ENCODE peak calls at places on chromosomes 1 and 21, in ten cellular contexts. One of them, this sample, is unnamed.
A peak's percentile ranks its signal among the peaks of the same experiment; 100 is the strongest.

GRCh38 chr1:56526571-56527174 is 52.7 kb downstream of the PLPP3 start:
- DNase-seq in MM.1S: peak; percentile 79
- DNase-seq in GM23248: peak; percentile 19
- DNase-seq in fibroblast of lung: no peak
- DNase-seq in pancreas: no peak
- DNase-seq in suprapubic skin: no peak
- DNase-seq in CD8-positive, alpha-beta memory T cell: no peak
- DNase-seq in hepatocyte: no peak
- DNase-seq in IMR-90: peak; percentile 32
- DNase-seq in right lobe of liver: no peak
- DNase-seq in this sample: no peak

GRCh38 chr1:63635681-63636080 is 42.5 kb downstream of the PGM1 start:
- DNase-seq in GM23248: peak; percentile 22
- DNase-seq in right lobe of liver: no peak
- DNase-seq in MM.1S: no peak
- DNase-seq in pancreas: no peak
- DNase-seq in IMR-90: peak; percentile 47
- DNase-seq in CD8-positive, alpha-beta memory T cell: no peak
- DNase-seq in suprapubic skin: no peak
- DNase-seq in hepatocyte: no peak
- DNase-seq in fibroblast of lung: peak; percentile 68
- DNase-seq in this sample: no peak

GRCh38 chr1:210448293-210448892 is 119.7 kb downstream of the HHAT start:
- DNase-seq in MM.1S: peak; percentile 50
- DNase-seq in suprapubic skin: no peak
- DNase-seq in CD8-positive, alpha-beta memory T cell: peak; percentile 4
- DNase-seq in pancreas: no peak
- DNase-seq in IMR-90: peak; percentile 69
- DNase-seq in hepatocyte: peak; percentile 62
- DNase-seq in right lobe of liver: no peak
- DNase-seq in GM23248: peak; percentile 67
- DNase-seq in fibroblast of lung: peak; percentile 72
- DNase-seq in this sample: peak; percentile 18

GRCh38 chr1:50976111-50976889 is 6.3 kb downstream of the CDKN2C start:
- DNase-seq in IMR-90: no peak
- DNase-seq in fibroblast of lung: peak; percentile 7
- DNase-seq in hepatocyte: no peak
- DNase-seq in CD8-positive, alpha-beta memory T cell: no peak
- DNase-seq in right lobe of liver: no peak
- DNase-seq in pancreas: no peak
- DNase-seq in GM23248: no peak
- DNase-seq in suprapubic skin: no peak
- DNase-seq in MM.1S: no peak
- DNase-seq in this sample: no peak

GRCh38 chr1:104322131-104322530 is 572.4 kb downstream of the AMY1C start:
- DNase-seq in CD8-positive, alpha-beta memory T cell: no peak
- DNase-seq in right lobe of liver: no peak
- DNase-seq in suprapubic skin: no peak
- DNase-seq in GM23248: no peak
- DNase-seq in hepatocyte: no peak
- DNase-seq in IMR-90: no peak
- DNase-seq in fibroblast of lung: no peak
- DNase-seq in MM.1S: no peak
- DNase-seq in pancreas: no peak
- DNase-seq in this sample: no peak

GRCh38 chr1:10696977-10697376 is 99.5 kb downstream of the CASZ1 start:
- DNase-seq in suprapubic skin: no peak
- DNase-seq in hepatocyte: no peak
- DNase-seq in MM.1S: no peak
- DNase-seq in CD8-positive, alpha-beta memory T cell: no peak
- DNase-seq in right lobe of liver: no peak
- DNase-seq in IMR-90: peak; percentile 23
- DNase-seq in pancreas: no peak
- DNase-seq in fibroblast of lung: peak; percentile 9
- DNase-seq in GM23248: peak; percentile 24
- DNase-seq in this sample: no peak

GRCh38 chr1:156676820-156677615 is at the start of gene NES:
- DNase-seq in GM23248: peak; percentile 67
- DNase-seq in MM.1S: no peak
- DNase-seq in hepatocyte: peak; percentile 68
- DNase-seq in CD8-positive, alpha-beta memory T cell: no peak
- DNase-seq in right lobe of liver: no peak
- DNase-seq in IMR-90: peak; percentile 56
- DNase-seq in fibroblast of lung: peak; percentile 58
- DNase-seq in suprapubic skin: no peak
- DNase-seq in pancreas: no peak
- DNase-seq in this sample: no peak

GRCh38 chr1:36966242-36966641 is 68.1 kb downstream of the GRIK3 start:
- DNase-seq in hepatocyte: peak; percentile 48
- DNase-seq in CD8-positive, alpha-beta memory T cell: no peak
- DNase-seq in pancreas: no peak
- DNase-seq in GM23248: peak; percentile 34
- DNase-seq in MM.1S: no peak
- DNase-seq in right lobe of liver: no peak
- DNase-seq in IMR-90: peak; percentile 1
- DNase-seq in suprapubic skin: no peak
- DNase-seq in fibroblast of lung: peak; percentile 2
- DNase-seq in this sample: no peak

GRCh38 chr1:162010175-162010506 is 13.5 kb downstream of the OLFML2B start:
- DNase-seq in IMR-90: no peak
- DNase-seq in GM23248: no peak
- DNase-seq in hepatocyte: no peak
- DNase-seq in MM.1S: no peak
- DNase-seq in fibroblast of lung: no peak
- DNase-seq in suprapubic skin: no peak
- DNase-seq in pancreas: peak; percentile 22
- DNase-seq in right lobe of liver: no peak
- DNase-seq in CD8-positive, alpha-beta memory T cell: no peak
- DNase-seq in this sample: no peak

GRCh38 chr1:47881505-47882442 is 115.4 kb downstream of the TRABD2B start:
- DNase-seq in suprapubic skin: no peak
- DNase-seq in hepatocyte: peak; percentile 61
- DNase-seq in MM.1S: no peak
- DNase-seq in IMR-90: peak; percentile 33
- DNase-seq in GM23248: peak; percentile 75
- DNase-seq in CD8-positive, alpha-beta memory T cell: no peak
- DNase-seq in pancreas: peak; percentile 41
- DNase-seq in right lobe of liver: no peak
- DNase-seq in fibroblast of lung: peak; percentile 46
- DNase-seq in this sample: no peak

GRCh38 chr1:57357462-57357861 is 66.4 kb downstream of the DAB1 start:
- DNase-seq in pancreas: no peak
- DNase-seq in fibroblast of lung: no peak
- DNase-seq in right lobe of liver: no peak
- DNase-seq in hepatocyte: no peak
- DNase-seq in MM.1S: no peak
- DNase-seq in CD8-positive, alpha-beta memory T cell: no peak
- DNase-seq in IMR-90: no peak
- DNase-seq in suprapubic skin: no peak
- DNase-seq in GM23248: no peak
- DNase-seq in this sample: no peak

GRCh38 chr21:35810431-35810970 is 249.8 kb downstream of the SETD4 start:
- DNase-seq in IMR-90: no peak
- DNase-seq in pancreas: no peak
- DNase-seq in right lobe of liver: no peak
- DNase-seq in CD8-positive, alpha-beta memory T cell: no peak
- DNase-seq in suprapubic skin: no peak
- DNase-seq in fibroblast of lung: no peak
- DNase-seq in MM.1S: no peak
- DNase-seq in GM23248: no peak
- DNase-seq in hepatocyte: no peak
- DNase-seq in this sample: no peak

GRCh38 chr1:28449904-28450303 is 55.9 kb upstream of the RCC1 start:
- DNase-seq in GM23248: peak; percentile 63
- DNase-seq in pancreas: no peak
- DNase-seq in IMR-90: no peak
- DNase-seq in hepatocyte: no peak
- DNase-seq in MM.1S: peak; percentile 46
- DNase-seq in suprapubic skin: no peak
- DNase-seq in fibroblast of lung: no peak
- DNase-seq in CD8-positive, alpha-beta memory T cell: no peak
- DNase-seq in right lobe of liver: no peak
- DNase-seq in this sample: peak; percentile 8

GRCh38 chr21:42471716-42472330 is 24.2 kb downstream of the RSPH1 start:
- DNase-seq in pancreas: no peak
- DNase-seq in suprapubic skin: peak; percentile 68
- DNase-seq in fibroblast of lung: no peak
- DNase-seq in right lobe of liver: peak; percentile 31
- DNase-seq in CD8-positive, alpha-beta memory T cell: no peak
- DNase-seq in IMR-90: no peak
- DNase-seq in GM23248: no peak
- DNase-seq in hepatocyte: no peak
- DNase-seq in MM.1S: no peak
- DNase-seq in this sample: no peak

GRCh38 chr1:205495237-205495823 is 9.1 kb upstream of the CDK18 start:
- DNase-seq in MM.1S: no peak
- DNase-seq in right lobe of liver: no peak
- DNase-seq in hepatocyte: no peak
- DNase-seq in fibroblast of lung: no peak
- DNase-seq in suprapubic skin: no peak
- DNase-seq in GM23248: no peak
- DNase-seq in CD8-positive, alpha-beta memory T cell: no peak
- DNase-seq in IMR-90: no peak
- DNase-seq in pancreas: no peak
- DNase-seq in this sample: no peak

GRCh38 chr1:31587720-31588423 is 11.6 kb downstream of the TINAGL1 start:
- DNase-seq in hepatocyte: peak; percentile 76
- DNase-seq in fibroblast of lung: peak; percentile 31
- DNase-seq in pancreas: peak; percentile 62
- DNase-seq in right lobe of liver: peak; percentile 68
- DNase-seq in MM.1S: peak; percentile 61
- DNase-seq in GM23248: peak; percentile 65
- DNase-seq in IMR-90: no peak
- DNase-seq in CD8-positive, alpha-beta memory T cell: no peak
- DNase-seq in suprapubic skin: no peak
- DNase-seq in this sample: peak; percentile 12
- H3K27ac ChIP-seq in hepatocyte: peak overlapping the region; percentile 72
- H3K27ac ChIP-seq in fibroblast of lung: no peak overlapping the region
- H3K27ac ChIP-seq in pancreas: peak overlapping the region; percentile 76
- H3K27ac ChIP-seq in right lobe of liver: no peak overlapping the region
- H3K27ac ChIP-seq in MM.1S: no peak overlapping the region
- H3K27ac ChIP-seq in GM23248: no peak overlapping the region
- H3K27ac ChIP-seq in IMR-90: no peak overlapping the region
- H3K27ac ChIP-seq in CD8-positive, alpha-beta memory T cell: no peak overlapping the region
- H3K27ac ChIP-seq in suprapubic skin: peak overlapping the region; percentile 73
- H3K27ac ChIP-seq in this sample: no peak overlapping the region

DNA sequence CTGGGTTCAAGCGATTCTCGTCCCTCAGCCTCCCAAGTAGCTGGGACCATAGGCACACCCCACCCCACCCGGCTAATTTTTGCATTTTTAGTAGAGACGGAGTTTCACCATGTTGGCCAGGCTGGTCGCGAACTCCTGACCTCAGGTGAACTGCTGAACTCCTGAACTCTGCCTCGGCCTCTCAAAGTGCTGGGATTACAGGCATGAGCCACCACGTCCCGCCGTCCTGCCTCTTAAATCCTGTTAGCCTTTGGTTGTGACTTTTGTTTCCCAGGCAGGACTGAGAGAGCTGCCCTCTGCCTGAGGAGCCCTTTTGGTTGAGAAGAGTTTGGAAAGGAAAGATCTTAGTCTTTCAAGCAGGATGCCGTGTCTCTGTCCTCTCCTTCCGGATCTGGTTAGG is 59.3 kb upstream of the C1orf174 start:
- DNase-seq in CD8-positive, alpha-beta memory T cell: no peak
- DNase-seq in hepatocyte: no peak
- DNase-seq in pancreas: no peak
- DNase-seq in fibroblast of lung: no peak
- DNase-seq in GM23248: no peak
- DNase-seq in right lobe of liver: no peak
- DNase-seq in MM.1S: no peak
- DNase-seq in suprapubic skin: no peak
- DNase-seq in IMR-90: no peak
- DNase-seq in this sample: no peak
- H3K9me3 ChIP-seq in CD8-positive, alpha-beta memory T cell: no peaks in the 10 kb centered on the region
- H3K9me3 ChIP-seq in hepatocyte: no peaks in the 10 kb centered on the region
- H3K9me3 ChIP-seq in pancreas: no peaks in the 10 kb centered on the region
- H3K9me3 ChIP-seq in fibroblast of lung: no peaks in the 10 kb centered on the region
- H3K9me3 ChIP-seq in GM23248: no peaks in the 10 kb centered on the region
- H3K9me3 ChIP-seq in right lobe of liver: no peaks in the 10 kb centered on the region
- H3K9me3 ChIP-seq in MM.1S: no peaks in the 10 kb centered on the region
- H3K9me3 ChIP-seq in suprapubic skin: no peaks in the 10 kb centered on the region
- H3K9me3 ChIP-seq in IMR-90: peaks cover 48% of the 10 kb centered on the region
- H3K9me3 ChIP-seq in this sample: no peaks in the 10 kb centered on the region

GRCh38 chr1:27152829-27153548 is 1.9 kb downstream of the SLC9A1 start:
- DNase-seq in MM.1S: no peak
- DNase-seq in IMR-90: no peak
- DNase-seq in CD8-positive, alpha-beta memory T cell: no peak
- DNase-seq in pancreas: no peak
- DNase-seq in right lobe of liver: no peak
- DNase-seq in fibroblast of lung: peak; percentile 19
- DNase-seq in suprapubic skin: no peak
- DNase-seq in hepatocyte: no peak
- DNase-seq in GM23248: peak; percentile 30
- DNase-seq in this sample: no peak
- H3K4me3 ChIP-seq in MM.1S: no peak overlapping the region
- H3K4me3 ChIP-seq in IMR-90: peak overlapping the region; percentile 33
- H3K4me3 ChIP-seq in CD8-positive, alpha-beta memory T cell: peak overlapping the region; percentile 62
- H3K4me3 ChIP-seq in pancreas: peak overlapping the region; percentile 12
- H3K4me3 ChIP-seq in right lobe of liver: no peak overlapping the region
- H3K4me3 ChIP-seq in fibroblast of lung: peak overlapping the region; percentile 78
- H3K4me3 ChIP-seq in suprapubic skin: peak overlapping the region; percentile 86
- H3K4me3 ChIP-seq in hepatocyte: peak overlapping the region; percentile 47
- H3K4me3 ChIP-seq in GM23248: peak overlapping the region; percentile 94
- H3K4me3 ChIP-seq in this sample: no peak overlapping the region

GRCh38 chr1:17191990-17192242 is 13.0 kb upstream of the PADI1 start:
- DNase-seq in fibroblast of lung: no peak
- DNase-seq in pancreas: no peak
- DNase-seq in suprapubic skin: peak; percentile 35
- DNase-seq in MM.1S: no peak
- DNase-seq in right lobe of liver: no peak
- DNase-seq in hepatocyte: no peak
- DNase-seq in IMR-90: no peak
- DNase-seq in CD8-positive, alpha-beta memory T cell: no peak
- DNase-seq in GM23248: no peak
- DNase-seq in this sample: no peak

GRCh38 chr1:17192394-17193221 is 12.3 kb upstream of the PADI1 start:
- DNase-seq in hepatocyte: no peak
- DNase-seq in fibroblast of lung: no peak
- DNase-seq in suprapubic skin: no peak
- DNase-seq in MM.1S: no peak
- DNase-seq in IMR-90: no peak
- DNase-seq in GM23248: peak; percentile 19
- DNase-seq in right lobe of liver: no peak
- DNase-seq in pancreas: no peak
- DNase-seq in CD8-positive, alpha-beta memory T cell: no peak
- DNase-seq in this sample: no peak

GRCh38 chr1:17194981-17195528 is 9.9 kb upstream of the PADI1 start:
- DNase-seq in right lobe of liver: no peak
- DNase-seq in pancreas: no peak
- DNase-seq in suprapubic skin: peak; percentile 47
- DNase-seq in fibroblast of lung: no peak
- DNase-seq in GM23248: no peak
- DNase-seq in CD8-positive, alpha-beta memory T cell: no peak
- DNase-seq in hepatocyte: no peak
- DNase-seq in MM.1S: no peak
- DNase-seq in IMR-90: no peak
- DNase-seq in this sample: no peak

GRCh38 chr1:17194133-17194475 is 10.8 kb upstream of the PADI1 start:
- DNase-seq in MM.1S: no peak
- DNase-seq in GM23248: no peak
- DNase-seq in right lobe of liver: no peak
- DNase-seq in fibroblast of lung: no peak
- DNase-seq in CD8-positive, alpha-beta memory T cell: no peak
- DNase-seq in pancreas: no peak
- DNase-seq in suprapubic skin: peak; percentile 54
- DNase-seq in hepatocyte: no peak
- DNase-seq in IMR-90: no peak
- DNase-seq in this sample: no peak

GRCh38 chr1:17193222-17194132 is 11.5 kb upstream of the PADI1 start:
- DNase-seq in CD8-positive, alpha-beta memory T cell: no peak
- DNase-seq in IMR-90: no peak
- DNase-seq in right lobe of liver: no peak
- DNase-seq in fibroblast of lung: no peak
- DNase-seq in GM23248: no peak
- DNase-seq in pancreas: no peak
- DNase-seq in MM.1S: no peak
- DNase-seq in hepatocyte: no peak
- DNase-seq in suprapubic skin: peak; percentile 65
- DNase-seq in this sample: no peak
- H3K27ac ChIP-seq in CD8-positive, alpha-beta memory T cell: no peak overlapping the region
- H3K27ac ChIP-seq in IMR-90: no peak overlapping the region
- H3K27ac ChIP-seq in right lobe of liver: no peak overlapping the region
- H3K27ac ChIP-seq in fibroblast of lung: no peak overlapping the region
- H3K27ac ChIP-seq in GM23248: no peak overlapping the region
- H3K27ac ChIP-seq in pancreas: no peak overlapping the region
- H3K27ac ChIP-seq in MM.1S: no peak overlapping the region
- H3K27ac ChIP-seq in hepatocyte: no peak overlapping the region
- H3K27ac ChIP-seq in suprapubic skin: peak overlapping the region; percentile 65
- H3K27ac ChIP-seq in this sample: no peak overlapping the region